ENCODE peak calls at places on chromosomes 12 and 14, in eight cellular contexts. Y is SJCRH30, U is body of pancreas, T is brain microvascular endothelial cell, B is adrenal gland, X is pancreas, I is mesendoderm, W is mammary epithelial cell. L is an unnamed sample.

GRCh38 chr14:97771340-97772045 is 974.3 kb downstream of the VRK1 start:
- DNase-seq in W (peak; percentile 25), U (no peak), I (no peak), T (no peak), B (no peak), Y (no peak), X (no peak), L (no peak)

GRCh38 chr12:15227004-15227679 is 5.9 kb upstream of the RERG start:
- DNase-seq in T (peak; percentile 65), U (peak; percentile 59), X (peak; percentile 22), Y (peak; percentile 23), I (peak; percentile 69), B (peak; percentile 76), W (peak; percentile 36), L (peak; percentile 26)

GRCh38 chr14:90553921-90554336 is 157.1 kb downstream of the CALM1 start:
- DNase-seq in T (no peak), I (no peak), U (no peak), B (no peak), W (no peak), Y (no peak), X (no peak), L (no peak)

GRCh38 chr12:76199808-76200207 is 115.3 kb upstream of the NAP1L1 start:
- DNase-seq in W (peak; percentile 11), U (no peak), Y (peak; percentile 71), X (peak; percentile 24), B (no peak), I (no peak), T (peak; percentile 70), L (no peak)

GRCh38 chr12:43957732-43958131 is 121.9 kb downstream of the TMEM117 start:
- DNase-seq in W (peak; percentile 52), X (no peak), B (no peak), Y (peak; percentile 72), I (peak; percentile 57), T (peak; percentile 60), U (peak; percentile 6), L (peak; percentile 58)

GRCh38 chr12:3313066-3313465 is 177.9 kb upstream of the PRMT8 start:
- DNase-seq in X (no peak), T (peak; percentile 40), W (peak; percentile 57), Y (no peak), B (no peak), I (no peak), U (no peak), L (no peak)

GRCh38 chr12:30794020-30794419 is 39.3 kb upstream of the CAPRIN2 start:
- DNase-seq in U (no peak), T (no peak), Y (no peak), X (no peak), W (no peak), I (peak; percentile 39), B (no peak), L (no peak)

GRCh38 chr14:76050797-76051392 is 65.3 kb downstream of the IFT43 start:
- DNase-seq in B (peak; percentile 81), W (peak; percentile 33), T (peak; percentile 67), Y (peak; percentile 79), X (no peak), U (peak; percentile 67), I (peak; percentile 63), L (peak; percentile 68)

GRCh38 chr12:111185206-111185888 is 183.5 kb downstream of the PHETA1 start:
- DNase-seq in B (no peak), X (no peak), I (no peak), W (no peak), T (no peak), U (no peak), Y (no peak), L (peak; percentile 52)

DNA sequence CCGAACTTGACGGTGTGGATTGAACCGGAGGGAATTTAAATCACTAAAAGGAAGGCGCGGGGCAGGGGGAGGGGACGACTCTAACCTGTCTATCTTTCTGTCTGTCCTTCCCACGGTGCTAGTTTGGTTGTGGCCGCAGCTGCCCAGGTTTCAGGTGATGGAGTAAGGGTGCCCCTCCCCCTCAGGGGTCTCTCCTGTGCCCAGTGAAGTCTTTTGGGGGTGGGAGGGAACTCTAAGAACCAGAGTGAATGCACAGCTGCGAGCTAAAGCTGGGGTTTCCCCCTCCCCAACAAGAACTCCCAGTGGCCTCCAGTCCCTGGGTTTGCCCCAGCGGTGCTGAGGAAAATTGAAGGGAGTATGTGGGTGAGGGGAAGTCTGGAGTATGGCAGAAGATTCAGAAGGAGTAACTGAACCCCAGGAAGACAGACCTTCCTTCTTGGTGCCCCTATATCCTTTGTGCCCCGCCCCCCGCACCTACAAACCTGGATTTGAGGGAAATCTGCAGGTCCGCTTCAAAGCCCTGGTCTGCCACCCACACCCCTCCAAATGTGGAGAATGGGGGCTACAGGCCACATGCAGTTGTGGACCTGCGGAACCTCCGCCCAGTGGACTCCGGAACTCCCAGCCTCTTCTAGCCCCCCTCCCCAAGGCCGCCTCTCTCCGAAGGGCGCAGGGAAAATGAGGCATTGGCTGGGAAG is 3.6 kb upstream of the HOXC9 start:
- DNase-seq in Y (no peak), I (no peak), B (no peak), T (no peak), X (peak; percentile 13), U (no peak), W (no peak), L (no peak)
- H3K27me3 ChIP-seq in Y (peaks cover 8% of the 10 kb centered on the region), I (peaks cover 96% of the 10 kb centered on the region), B (peaks cover 51% of the 10 kb centered on the region), T (peaks cover 94% of the 10 kb centered on the region), X (peaks cover 80% of the 10 kb centered on the region), U (peaks cover 11% of the 10 kb centered on the region), W (no peaks in the 10 kb centered on the region), L (peaks cover 100% of the 10 kb centered on the region)

DNA sequence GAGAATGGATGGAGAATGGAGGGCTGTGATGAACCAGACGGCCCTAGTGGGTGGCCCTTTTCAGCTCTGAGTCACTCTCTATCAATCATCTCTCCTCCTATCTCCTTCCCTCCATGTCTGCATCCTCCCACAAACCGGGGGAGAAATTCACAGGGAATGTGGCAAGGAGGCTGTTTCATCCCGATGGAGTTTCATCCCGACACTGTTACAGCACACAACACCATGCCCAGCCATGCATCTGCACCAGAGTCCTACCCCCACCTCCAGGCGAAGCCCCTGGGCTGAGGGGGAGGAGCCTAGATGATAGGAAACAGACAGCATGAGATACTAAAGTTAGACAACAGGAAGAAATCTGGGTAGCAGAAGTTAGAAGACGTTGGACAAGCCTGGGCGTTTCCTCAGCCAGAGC is 20.8 kb downstream of the SLC8B1 start:
- DNase-seq in W (no peak), T (no peak), B (no peak), X (no peak), I (no peak), Y (no peak), U (no peak), L (no peak)
- H3K36me3 ChIP-seq in W (peaks cover 3% of the 10 kb centered on the region), T (peaks cover 3% of the 10 kb centered on the region), B (no peaks in the 10 kb centered on the region), X (peaks cover 38% of the 10 kb centered on the region), I (peaks cover 2% of the 10 kb centered on the region), Y (peaks cover 9% of the 10 kb centered on the region), U (no peaks in the 10 kb centered on the region), L (peaks cover 8% of the 10 kb centered on the region)

DNA sequence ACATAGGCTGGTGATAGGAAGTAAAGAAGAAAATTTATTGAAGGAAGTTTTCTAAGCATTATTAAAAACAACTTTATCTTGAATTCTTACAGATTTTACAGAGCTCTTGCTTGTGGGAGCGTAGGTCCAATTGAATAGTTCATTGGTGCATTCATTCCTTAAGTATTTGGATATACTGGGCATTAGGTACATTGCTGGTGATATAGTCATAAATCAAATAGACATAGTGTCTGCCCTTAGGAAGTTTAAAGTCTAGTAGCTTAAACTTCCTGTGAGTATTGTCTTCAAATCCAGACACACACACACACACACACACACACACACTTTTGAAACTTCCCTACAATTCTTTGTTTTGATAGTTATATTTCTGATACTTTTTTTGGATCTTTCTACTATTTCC is 226.7 kb downstream of the FUT8 start:
- DNase-seq in Y (no peak), B (no peak), U (no peak), W (peak; percentile 3), T (no peak), X (no peak), I (no peak), L (no peak)
- H3K27me3 ChIP-seq in Y (no peaks in the 10 kb centered on the region), B (no peaks in the 10 kb centered on the region), U (no peaks in the 10 kb centered on the region), W (peaks cover 2% of the 10 kb centered on the region), T (no peaks in the 10 kb centered on the region), X (no peaks in the 10 kb centered on the region), I (no peaks in the 10 kb centered on the region), L (no peaks in the 10 kb centered on the region)

GRCh38 chr12:49976547-49976946 is 3.8 kb downstream of the AQP6 start:
- DNase-seq in Y (no peak), T (no peak), X (no peak), B (no peak), W (no peak), U (no peak), I (no peak), L (peak; percentile 8)
- H3K36me3 ChIP-seq in Y (no peaks in the 10 kb centered on the region), T (no peaks in the 10 kb centered on the region), X (no peaks in the 10 kb centered on the region), B (no peaks in the 10 kb centered on the region), W (no peaks in the 10 kb centered on the region), U (no peaks in the 10 kb centered on the region), I (no peaks in the 10 kb centered on the region), L (no peaks in the 10 kb centered on the region)

DNA sequence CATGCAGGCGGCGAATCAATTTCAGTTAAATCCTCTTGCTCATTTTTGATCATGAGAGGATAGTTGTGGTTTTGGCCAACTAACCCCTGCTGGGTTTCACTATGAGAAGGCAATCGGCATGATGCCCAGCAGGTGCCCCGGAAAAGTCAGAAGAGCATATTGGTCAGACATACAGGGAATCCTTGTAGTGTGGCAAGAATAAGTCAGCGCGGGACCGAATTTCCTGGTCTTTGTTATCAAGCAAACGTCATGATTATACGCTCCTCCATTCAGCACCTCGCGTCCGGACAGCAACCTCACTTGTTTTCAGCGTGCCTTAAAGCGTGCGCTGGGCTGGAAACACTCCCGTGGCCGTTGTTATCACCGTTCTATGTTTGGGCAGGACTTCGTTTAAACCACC is 1.8 kb downstream of the TBC1D30 start:
- DNase-seq in B (peak; percentile 82), W (peak; percentile 34), X (peak; percentile 43), T (peak; percentile 54), U (peak; percentile 67), I (peak; percentile 82), Y (peak; percentile 45), L (peak; percentile 74)
- H3K27me3 ChIP-seq in B (peaks cover 36% of the 10 kb centered on the region), W (peaks cover 35% of the 10 kb centered on the region), X (no peaks in the 10 kb centered on the region), T (peaks cover 32% of the 10 kb centered on the region), U (no peaks in the 10 kb centered on the region), I (peaks cover 25% of the 10 kb centered on the region), Y (no peaks in the 10 kb centered on the region), L (peaks cover 48% of the 10 kb centered on the region)

GRCh38 chr12:108789546-108789945 is 58.2 kb upstream of the CORO1C start:
- DNase-seq in T (no peak), X (no peak), W (no peak), Y (no peak), U (no peak), B (no peak), I (no peak), L (peak; percentile 15)

GRCh38 chr12:108788076-108788782 is 56.9 kb upstream of the CORO1C start:
- DNase-seq in Y (no peak), X (no peak), W (no peak), B (no peak), I (no peak), T (no peak), U (no peak), L (peak; percentile 30)

GRCh38 chr12:108786450-108786849 is 55.1 kb upstream of the CORO1C start:
- DNase-seq in W (no peak), B (no peak), U (no peak), X (no peak), Y (no peak), T (no peak), I (no peak), L (no peak)

GRCh38 chr12:108788911-108789310 is 57.6 kb upstream of the CORO1C start:
- DNase-seq in W (no peak), B (no peak), T (no peak), X (no peak), Y (no peak), U (no peak), I (no peak), L (peak; percentile 25)

DNA sequence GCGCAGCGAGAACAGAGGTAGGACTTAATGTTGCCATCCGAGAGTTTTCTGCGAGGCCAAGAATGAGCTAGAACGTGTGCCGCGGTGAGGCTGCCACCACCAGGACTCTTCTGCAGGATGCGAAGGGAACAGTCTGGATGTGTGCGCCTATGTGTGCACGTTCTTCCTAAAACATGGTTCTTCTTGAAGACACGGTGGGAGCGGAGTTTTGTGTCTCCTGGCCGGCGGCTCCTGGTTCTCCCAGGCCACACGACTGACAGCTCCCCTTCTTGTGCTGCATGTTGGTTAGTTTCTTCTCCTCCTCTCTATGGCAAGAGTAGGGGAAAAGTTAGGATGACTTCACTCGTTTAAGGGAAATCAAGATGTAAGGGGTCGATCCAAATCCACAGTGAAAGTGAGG is 56.2 kb upstream of the CORO1C start:
- DNase-seq in Y (no peak), U (no peak), T (no peak), X (no peak), B (no peak), I (no peak), W (no peak), L (no peak)
- H3K36me3 ChIP-seq in Y (peaks cover 31% of the 10 kb centered on the region), U (peaks cover 8% of the 10 kb centered on the region), T (peaks cover 89% of the 10 kb centered on the region), X (peaks cover 23% of the 10 kb centered on the region), B (no peaks in the 10 kb centered on the region), I (peaks cover 1% of the 10 kb centered on the region), W (peaks cover 21% of the 10 kb centered on the region), L (peaks cover 8% of the 10 kb centered on the region)